ENCODE peak calls at places on chromosomes 6 and 20, in eight cellular contexts. G, E, C, W, B, Z, M and J are unnamed samples.

GRCh38 chr20:33165416-33166055 is 2.4 kb upstream of the BPIFA2 start:
- DNase-seq in G (no peak), E (no peak), C (no peak), W (no peak), B (no peak), Z (no peak), M (no peak), J (no peak)

GRCh38 chr6:118260833-118261232 is 287.3 kb upstream of the PLN start:
- DNase-seq in G (no peak), E (no peak), C (no peak), W (no peak), B (no peak), Z (no peak), M (no peak), J (no peak)

GRCh38 chr20:36848078-36848660 is 27.8 kb upstream of the TLDC2 start:
- DNase-seq in G (no peak), E (peak), C (no peak), W (no peak), B (peak), Z (no peak), M (peak), J (no peak)

GRCh38 chr6:16776394-16777017 is 15.2 kb upstream of the ATXN1 start:
- DNase-seq in G (no peak), E (no peak), C (no peak), W (no peak), B (no peak), Z (no peak), M (no peak), J (no peak)

GRCh38 chr20:47360207-47360488 is 3.6 kb upstream of the ZMYND8 start:
- DNase-seq in G (no peak), E (peak), C (peak), W (no peak), B (no peak), Z (no peak), M (peak), J (no peak)

GRCh38 chr20:6824401-6824800 is 56.9 kb downstream of the BMP2 start:
- DNase-seq in G (no peak), E (no peak), C (no peak), W (no peak), B (no peak), Z (no peak), M (no peak), J (no peak)

GRCh38 chr6:1473166-1473565 is 83.8 kb downstream of the FOXF2 start:
- DNase-seq in G (no peak), E (no peak), C (no peak), W (no peak), B (no peak), Z (no peak), M (no peak), J (no peak)

GRCh38 chr6:152164957-152165356 is 357.5 kb downstream of the ESR1 start:
- DNase-seq in G (no peak), E (no peak), C (no peak), W (no peak), B (no peak), Z (no peak), M (no peak), J (no peak)

GRCh38 chr6:144266091-144266649 is 19.0 kb upstream of the UTRN start:
- DNase-seq in G (no peak), E (peak), C (peak), W (peak), B (peak), Z (peak), M (peak), J (peak)

DNA sequence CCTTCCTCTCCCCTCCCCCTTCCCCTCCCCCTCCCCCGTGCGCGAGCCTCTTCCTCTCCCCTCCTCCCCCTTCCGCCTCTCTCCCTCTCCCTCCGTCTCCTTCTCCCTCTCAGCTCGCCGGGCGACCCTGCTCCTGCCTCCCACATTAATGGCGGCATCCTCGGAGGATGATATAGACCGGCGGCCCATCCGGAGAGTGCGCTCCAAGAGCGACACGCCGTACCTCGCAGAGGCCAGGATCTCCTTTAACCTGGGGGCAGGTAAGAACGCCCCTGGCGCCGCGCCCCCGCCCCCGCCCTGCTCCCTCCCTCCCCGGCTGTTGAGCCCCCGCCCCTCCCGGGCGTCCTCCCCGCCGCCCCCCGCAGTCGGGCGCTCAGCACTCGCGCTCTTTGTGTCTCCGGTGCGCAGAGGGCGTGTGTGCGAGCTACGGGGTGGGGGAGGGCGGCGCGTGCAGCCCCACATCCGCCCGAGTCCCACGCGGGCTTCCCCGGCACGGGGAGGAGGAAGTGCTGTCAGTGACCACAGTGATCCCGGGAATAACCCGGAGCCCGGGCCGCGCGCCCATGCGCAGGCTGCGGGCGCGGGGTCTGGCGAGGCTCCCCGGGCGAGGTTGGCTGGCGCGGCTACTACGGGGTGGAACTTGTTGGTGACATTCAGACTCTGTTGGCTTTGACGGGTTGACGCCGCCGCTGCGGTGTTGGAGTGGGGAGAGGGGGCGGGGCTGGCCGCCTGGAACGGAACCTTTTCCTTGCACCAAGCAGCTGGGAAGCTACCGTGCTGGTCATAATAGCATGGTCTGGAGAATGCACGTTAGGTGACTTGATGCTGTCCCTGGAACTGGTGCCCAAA is 33.2 kb downstream of the PHACTR1 start:
- DNase-seq in G (no peak), E (no peak), C (no peak), W (no peak), B (no peak), Z (no peak), M (no peak), J (no peak)
- TF ChIP-seq CTCF in G (no peak), E (no peak), C (no peak), W (no peak), B (no peak), Z (no peak), M (no peak), J (no peak)

GRCh38 chr6:41442800-41443501 is 103.2 kb upstream of the FOXP4 start:
- DNase-seq in G (no peak), E (peak), C (no peak), W (no peak), B (peak), Z (peak), M (peak), J (no peak)
- H3K4me3 ChIP-seq in G (no peak), E (peak), C (no peak), W (no peak), B (no peak), Z (peak), M (peak), J (no peak)

GRCh38 chr6:41787219-41787917 is at the start of gene TOMM6:
- DNase-seq in G (peak), E (peak), C (peak), W (peak), B (peak), Z (peak), M (peak), J (peak)
- TF ChIP-seq CTCF in G (peak), E (peak), C (peak), W (peak), B (peak), Z (peak), M (peak), J (peak)

DNA sequence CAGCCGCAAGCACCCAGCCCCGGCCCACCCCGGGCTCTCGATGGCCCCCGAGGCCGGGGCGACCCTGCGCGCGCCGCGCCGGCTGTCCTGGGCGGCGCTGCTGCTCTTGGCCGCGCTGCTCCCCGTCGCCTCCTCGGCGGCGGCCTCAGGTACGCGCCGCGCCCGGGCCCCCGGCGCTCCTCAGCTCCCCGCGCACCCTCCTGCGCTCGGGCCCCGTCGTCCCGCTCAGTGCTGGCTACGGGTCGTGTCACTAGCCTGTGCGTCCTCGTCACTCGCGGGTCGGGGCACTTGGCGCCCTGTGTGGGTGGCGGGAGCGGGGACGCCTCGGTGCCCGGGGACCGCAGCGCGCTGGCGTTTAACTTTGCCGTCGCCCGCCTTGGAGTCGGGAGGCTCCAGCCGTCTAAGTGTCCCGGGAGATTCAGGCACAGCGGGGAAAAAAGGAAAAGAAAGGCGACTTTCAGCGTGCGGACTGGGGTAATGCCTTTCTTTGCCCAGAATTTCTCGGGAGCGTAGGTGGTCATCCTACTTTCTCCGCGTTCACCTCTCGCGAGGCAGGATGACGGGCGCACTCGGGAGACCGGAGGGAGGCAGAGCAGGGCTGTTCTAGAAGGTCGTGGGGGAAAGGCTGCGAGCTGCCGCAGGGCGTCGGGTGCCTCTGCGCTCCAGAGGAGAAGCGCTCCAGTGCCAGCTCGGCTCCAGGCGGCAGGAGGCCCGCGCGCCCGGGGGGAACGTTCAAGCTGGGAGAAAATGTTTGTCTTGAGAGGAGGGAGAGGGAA is 545 bp downstream of the FNDC1 start:
- DNase-seq in G (no peak), E (no peak), C (no peak), W (no peak), B (peak), Z (peak), M (peak), J (no peak)
- H3K4me3 ChIP-seq in G (no peak), E (peak), C (no peak), W (peak), B (peak), Z (peak), M (peak), J (no peak)

GRCh38 chr20:45985573-45985972 is 13.6 kb upstream of the ZNF335 start:
- DNase-seq in G (no peak), E (no peak), C (no peak), W (no peak), B (no peak), Z (peak), M (peak), J (no peak)
- TF ChIP-seq CTCF in G (no peak), E (no peak), C (no peak), W (peak), B (no peak), Z (no peak), M (no peak), J (peak)

GRCh38 chr6:40391086-40391485 is 196.1 kb downstream of the LRFN2 start:
- DNase-seq in G (no peak), E (no peak), C (no peak), W (no peak), B (no peak), Z (no peak), M (no peak), J (no peak)

GRCh38 chr6:40391851-40392595 is 195.1 kb downstream of the LRFN2 start:
- DNase-seq in G (no peak), E (no peak), C (no peak), W (no peak), B (no peak), Z (no peak), M (no peak), J (no peak)

GRCh38 chr6:40389176-40389767 is 197.9 kb downstream of the LRFN2 start:
- DNase-seq in G (no peak), E (no peak), C (no peak), W (no peak), B (no peak), Z (no peak), M (no peak), J (no peak)

GRCh38 chr6:40387871-40388264 is 199.3 kb downstream of the LRFN2 start:
- DNase-seq in G (no peak), E (no peak), C (no peak), W (no peak), B (no peak), Z (no peak), M (no peak), J (no peak)

DNA sequence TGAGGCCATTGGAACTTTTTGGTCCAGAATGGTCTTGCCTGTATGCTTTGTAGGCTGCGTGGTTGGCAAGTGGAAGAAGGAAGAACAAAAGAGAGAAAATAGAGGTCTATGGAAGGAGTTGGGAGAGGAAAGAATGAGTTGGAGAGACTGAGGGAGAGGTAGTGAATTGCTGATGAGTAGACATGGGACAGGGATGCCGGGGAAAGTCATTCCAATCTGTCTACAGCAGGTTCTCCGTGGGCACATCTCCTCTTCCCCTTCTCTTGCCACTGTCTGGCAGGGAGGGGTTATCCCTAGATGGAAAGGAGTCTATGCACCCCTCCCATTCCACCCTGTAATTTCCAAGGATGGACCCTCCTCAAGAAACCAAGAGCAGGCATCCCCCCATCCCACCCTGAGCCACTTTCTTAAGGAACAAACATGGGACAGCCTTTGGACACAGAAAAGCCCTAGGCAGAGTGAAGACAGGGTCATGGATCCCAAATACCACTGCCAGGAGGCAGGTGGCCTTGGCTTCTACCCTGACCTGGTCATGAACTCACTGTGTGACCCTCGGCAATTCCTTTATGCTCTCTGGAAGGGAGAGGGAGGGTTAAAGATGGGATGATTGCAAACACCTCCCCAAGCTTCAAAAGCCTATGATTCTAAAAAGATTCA is 196.9 kb downstream of the LRFN2 start:
- DNase-seq in G (no peak), E (no peak), C (no peak), W (no peak), B (no peak), Z (no peak), M (no peak), J (no peak)
- H3K4me3 ChIP-seq in G (no peak), E (no peak), C (no peak), W (no peak), B (no peak), Z (no peak), M (no peak), J (no peak)

DNA sequence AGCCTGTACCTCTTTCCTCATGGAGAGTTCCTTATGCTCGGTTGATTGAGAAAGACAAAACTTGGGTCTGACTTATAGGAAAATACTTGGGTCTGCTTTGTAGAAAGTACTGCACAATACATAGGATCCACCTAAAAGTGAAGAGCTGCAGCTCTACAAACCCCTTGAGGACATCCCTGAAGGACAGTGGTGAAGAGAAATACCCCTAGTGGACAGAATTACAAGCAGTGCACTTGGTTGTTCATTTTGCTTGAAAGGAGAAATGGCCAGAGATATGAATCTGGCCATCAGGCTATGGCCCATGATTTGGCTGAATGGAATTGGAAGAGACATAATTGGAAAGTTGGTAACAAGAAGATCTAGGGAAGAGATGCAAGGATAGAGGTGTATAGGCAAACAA is 8.3 kb downstream of the CD24 start:
- DNase-seq in G (no peak), E (no peak), C (no peak), W (no peak), B (no peak), Z (no peak), M (no peak), J (no peak)
- TF ChIP-seq CTCF in G (no peak), E (no peak), C (no peak), W (no peak), B (no peak), Z (no peak), M (no peak), J (no peak)

DNA sequence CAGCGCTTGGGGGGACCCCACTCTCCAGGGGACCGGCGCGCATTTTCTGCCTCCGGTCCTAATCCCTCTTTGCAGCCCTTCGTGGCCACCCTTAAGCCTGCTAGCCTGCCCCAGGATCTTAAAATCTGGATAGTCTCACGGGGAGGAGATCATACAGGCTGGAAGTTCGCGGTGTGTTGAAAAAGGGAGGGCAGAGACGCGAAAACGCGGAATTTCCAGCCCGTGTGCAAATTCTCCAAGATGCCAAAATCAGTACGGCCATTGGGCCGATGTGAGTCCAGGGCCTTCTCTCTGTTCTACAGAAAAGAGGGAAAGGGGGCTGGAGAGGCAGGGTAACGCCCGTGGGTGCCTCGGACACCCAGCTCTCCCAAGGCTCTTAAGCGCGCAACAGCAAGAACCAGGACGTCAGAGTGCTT is 9.4 kb downstream of the NR2E1 start:
- DNase-seq in G (no peak), E (no peak), C (no peak), W (no peak), B (no peak), Z (no peak), M (no peak), J (no peak)
- H3K4me3 ChIP-seq in G (no peak), E (no peak), C (no peak), W (no peak), B (no peak), Z (peak), M (peak), J (no peak)

DNA sequence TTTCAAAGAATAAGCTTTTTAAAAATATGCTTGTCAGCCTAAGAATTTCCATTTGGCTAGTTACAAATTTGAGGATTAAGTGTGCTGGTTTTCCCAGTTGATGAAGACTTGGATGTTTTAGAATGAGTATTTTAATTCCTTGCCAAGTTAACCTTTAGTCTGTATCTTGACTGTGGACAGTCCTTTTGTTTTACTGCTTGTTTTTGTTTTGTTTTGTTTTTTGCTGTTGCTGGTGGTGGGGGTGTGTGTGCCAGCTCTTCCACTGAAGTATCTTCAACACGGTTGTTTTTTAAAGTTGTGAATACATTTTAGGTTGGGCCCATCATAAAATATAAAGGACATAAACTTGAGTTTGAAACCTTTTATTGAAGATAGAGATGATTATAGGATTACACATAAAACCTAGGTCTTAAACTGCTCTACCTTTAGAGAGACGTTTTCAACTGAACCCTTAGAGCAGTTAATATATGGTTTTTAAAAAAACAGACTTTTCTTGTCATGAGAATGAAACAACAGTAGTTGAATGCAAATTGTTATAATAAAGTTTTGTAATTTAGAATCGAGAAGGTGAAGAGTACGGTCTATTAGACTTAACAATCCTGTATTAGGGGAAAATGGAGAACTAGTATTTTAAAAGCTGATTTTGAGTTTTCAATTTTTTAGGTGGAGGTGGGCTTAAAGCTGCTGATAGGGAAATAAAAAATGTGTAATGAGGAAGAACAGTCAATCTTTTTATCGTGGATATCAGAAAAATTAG is 3.9 kb downstream of the QKI start:
- DNase-seq in G (no peak), E (no peak), C (no peak), W (no peak), B (no peak), Z (no peak), M (no peak), J (no peak)
- TF ChIP-seq CTCF in G (no peak), E (no peak), C (no peak), W (no peak), B (no peak), Z (no peak), M (no peak), J (no peak)

DNA sequence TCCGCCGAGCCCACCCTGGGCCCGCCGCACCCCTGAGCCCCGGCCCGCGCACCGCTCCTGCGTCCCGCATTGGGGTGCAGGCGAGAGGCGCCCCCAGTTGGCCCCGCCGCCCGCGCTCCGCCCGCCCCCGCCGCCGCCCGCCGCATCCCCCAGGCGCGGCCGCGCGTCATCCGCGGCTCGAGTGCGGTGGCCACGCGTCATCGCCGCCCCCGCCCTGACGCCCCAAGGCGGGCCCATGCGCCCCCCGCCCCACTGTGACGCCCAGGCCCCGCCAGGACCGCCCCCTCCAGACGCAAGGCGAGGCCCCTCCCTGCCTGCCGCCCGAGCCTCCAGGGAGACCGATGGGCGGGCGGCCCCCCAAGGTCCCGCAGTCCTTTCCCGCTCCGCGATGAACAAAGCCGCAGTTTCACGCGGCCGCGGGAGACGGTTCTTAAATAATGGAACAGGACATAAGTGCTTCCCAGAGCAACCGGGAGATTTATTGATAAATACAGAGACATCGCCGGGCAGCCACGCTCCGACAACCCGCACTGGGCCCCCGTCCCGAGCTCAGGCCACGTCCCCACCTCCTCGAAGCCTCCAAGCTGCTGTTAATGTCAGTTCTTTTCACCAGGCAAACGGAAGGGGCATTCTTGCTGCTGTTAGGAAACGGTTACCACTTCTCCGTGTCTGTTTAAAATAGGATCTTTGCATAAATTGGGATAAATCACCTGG is at the start of gene ANKRD60:
- DNase-seq in G (no peak), E (no peak), C (no peak), W (no peak), B (peak), Z (no peak), M (peak), J (no peak)
- H3K4me3 ChIP-seq in G (no peak), E (no peak), C (no peak), W (peak), B (peak), Z (no peak), M (peak), J (peak)